ENCODE peak calls at places on chromosomes 13 and 19, in eight cellular contexts. V is stomach; H is HFF-Myc; G is stimulated activated effector memory CD8-positive, alpha-beta T cell treated with anti-CD3 and anti-CD28 coated beads, Interleukin-12 subunit alpha, Interleukin-12 subunit beta, amount 100 ng/mL, for 72 hours; C is HT1080; D is cardiac fibroblast; M is activated T-cell treated with anti-CD3 and anti-CD28 coated beads, Interleukin-2, amount 50 U/mL, for 72 hours; S is IMR-90. I is an unnamed sample.

GRCh38 chr19:15223649-15224371 is 8.4 kb downstream of the EPHX3 start:
- DNase-seq in V (no peak), H (no peak), G (no peak), C (no peak), D (no peak), M (no peak), S (no peak), I (no peak)

GRCh38 chr13:20001351-20001750 is 42.8 kb downstream of the ZMYM2 start:
- DNase-seq in V (no peak), H (no peak), G (no peak), C (no peak), D (peak), M (no peak), S (peak), I (no peak)

GRCh38 chr19:19966862-19967261 is 66.1 kb downstream of the ZNF93 start:
- DNase-seq in V (no peak), H (no peak), G (no peak), C (no peak), D (no peak), M (no peak), S (no peak), I (no peak)

GRCh38 chr13:45206340-45206739 is 5.5 kb upstream of the KCTD4 start:
- DNase-seq in V (no peak), H (peak), G (no peak), C (peak), D (peak), M (peak), S (peak), I (no peak)

GRCh38 chr13:88617176-88617575 is 946.0 kb downstream of the SLITRK5 start:
- DNase-seq in V (no peak), H (no peak), G (no peak), C (no peak), D (no peak), M (no peak), S (no peak), I (no peak)

GRCh38 chr13:43331676-43332075 is 308.3 kb downstream of the DNAJC15 start:
- DNase-seq in V (no peak), H (no peak), G (no peak), C (no peak), D (peak), M (no peak), S (peak), I (no peak)

GRCh38 chr13:101773062-101773461 is 320.6 kb downstream of the ITGBL1 start:
- DNase-seq in V (no peak), H (no peak), G (no peak), C (no peak), D (no peak), M (no peak), S (no peak), I (no peak)

GRCh38 chr13:59488436-59488835 is 675.3 kb downstream of the DIAPH3 start:
- DNase-seq in V (no peak), H (no peak), G (no peak), C (no peak), D (no peak), M (no peak), S (no peak), I (no peak)

GRCh38 chr19:38319421-38320258 is at the start of gene KCNK6:
- DNase-seq in V (peak), H (no peak), G (peak), C (no peak), D (peak), M (peak), S (no peak), I (peak)

GRCh38 chr19:5092444-5092843 is 123.5 kb downstream of the KDM4B start:
- DNase-seq in V (no peak), H (no peak), G (no peak), C (no peak), D (no peak), M (no peak), S (no peak), I (no peak)

GRCh38 chr13:47175172-47175806 is 278.4 kb upstream of the HTR2A start:
- DNase-seq in V (no peak), H (peak), G (no peak), C (peak), D (peak), M (no peak), S (peak), I (no peak)

GRCh38 chr13:35979378-35979911 is 151.7 kb downstream of the DCLK1 start:
- DNase-seq in V (peak), H (peak), G (no peak), C (peak), D (peak), M (no peak), S (peak), I (peak)

GRCh38 chr19:39347332-39348227 is 5.4 kb downstream of the SAMD4B start:
- DNase-seq in V (no peak), H (no peak), G (no peak), C (no peak), D (no peak), M (peak), S (peak), I (no peak)

GRCh38 chr13:34035676-34036325 is 217.9 kb downstream of the RFC3 start:
- DNase-seq in V (no peak), H (no peak), G (no peak), C (peak), D (no peak), M (no peak), S (no peak), I (no peak)

GRCh38 chr13:36028359-36028758 is 102.8 kb downstream of the DCLK1 start:
- DNase-seq in V (no peak), H (no peak), G (no peak), C (no peak), D (no peak), M (no peak), S (no peak), I (no peak)

I was measured in small intestine.